ENCODE peak calls at places on chromosomes 16 and 17, in seven cellular contexts. One of them, this sample, is unnamed.

GRCh38 chr17:7634384-7634783 is 4.4 kb downstream of the SHBG start:
- DNase-seq in pancreas: no peak
- DNase-seq in cardiac fibroblast: peak
- DNase-seq in tibial artery: no peak
- DNase-seq in heart left ventricle: peak
- DNase-seq in GM12864: no peak
- DNase-seq in astrocyte of the cerebellum: no peak
- DNase-seq in this sample: peak

GRCh38 chr16:14321542-14321941 is 250.4 kb downstream of the MRTFB start:
- DNase-seq in pancreas: peak
- DNase-seq in cardiac fibroblast: no peak
- DNase-seq in tibial artery: no peak
- DNase-seq in heart left ventricle: peak
- DNase-seq in GM12864: no peak
- DNase-seq in astrocyte of the cerebellum: no peak
- DNase-seq in this sample: no peak

GRCh38 chr17:61389670-61390478 is 9.8 kb upstream of the TBX2 start:
- DNase-seq in pancreas: no peak
- DNase-seq in cardiac fibroblast: peak
- DNase-seq in tibial artery: no peak
- DNase-seq in heart left ventricle: peak
- DNase-seq in GM12864: no peak
- DNase-seq in astrocyte of the cerebellum: no peak
- DNase-seq in this sample: no peak

GRCh38 chr17:32634167-32634566 is 147.4 kb downstream of the CDK5R1 start:
- DNase-seq in pancreas: no peak
- DNase-seq in cardiac fibroblast: no peak
- DNase-seq in tibial artery: no peak
- DNase-seq in heart left ventricle: no peak
- DNase-seq in GM12864: no peak
- DNase-seq in astrocyte of the cerebellum: no peak
- DNase-seq in this sample: no peak

GRCh38 chr16:4826980-4827379 is 20.1 kb downstream of the GLYR1 start:
- DNase-seq in pancreas: peak
- DNase-seq in cardiac fibroblast: no peak
- DNase-seq in tibial artery: no peak
- DNase-seq in heart left ventricle: peak
- DNase-seq in GM12864: no peak
- DNase-seq in astrocyte of the cerebellum: no peak
- DNase-seq in this sample: no peak

GRCh38 chr17:81488276-81488860 is 24.2 kb downstream of the ACTG1 start:
- DNase-seq in pancreas: no peak
- DNase-seq in cardiac fibroblast: no peak
- DNase-seq in tibial artery: no peak
- DNase-seq in heart left ventricle: no peak
- DNase-seq in GM12864: no peak
- DNase-seq in astrocyte of the cerebellum: no peak
- DNase-seq in this sample: no peak

GRCh38 chr16:29023279-29024278 is 38.7 kb downstream of the LAT start:
- DNase-seq in pancreas: no peak
- DNase-seq in cardiac fibroblast: peak
- DNase-seq in tibial artery: no peak
- DNase-seq in heart left ventricle: no peak
- DNase-seq in GM12864: no peak
- DNase-seq in astrocyte of the cerebellum: no peak
- DNase-seq in this sample: no peak

GRCh38 chr16:85211247-85211910 is 99.1 kb upstream of the CIBAR2 start:
- DNase-seq in pancreas: no peak
- DNase-seq in cardiac fibroblast: peak
- DNase-seq in tibial artery: no peak
- DNase-seq in heart left ventricle: no peak
- DNase-seq in GM12864: no peak
- DNase-seq in astrocyte of the cerebellum: no peak
- DNase-seq in this sample: peak

GRCh38 chr16:49640606-49641005 is 215.3 kb downstream of the ZNF423 start:
- DNase-seq in pancreas: no peak
- DNase-seq in cardiac fibroblast: no peak
- DNase-seq in tibial artery: no peak
- DNase-seq in heart left ventricle: peak
- DNase-seq in GM12864: no peak
- DNase-seq in astrocyte of the cerebellum: no peak
- DNase-seq in this sample: peak

GRCh38 chr17:53797497-53797896 is 25.2 kb upstream of the KIF2B start:
- DNase-seq in pancreas: no peak
- DNase-seq in cardiac fibroblast: no peak
- DNase-seq in tibial artery: no peak
- DNase-seq in heart left ventricle: no peak
- DNase-seq in GM12864: no peak
- DNase-seq in astrocyte of the cerebellum: no peak
- DNase-seq in this sample: no peak

GRCh38 chr17:80942360-80943345 is 49.0 kb upstream of the CHMP6 start:
- DNase-seq in pancreas: peak
- DNase-seq in cardiac fibroblast: peak
- DNase-seq in tibial artery: peak
- DNase-seq in heart left ventricle: peak
- DNase-seq in GM12864: no peak
- DNase-seq in astrocyte of the cerebellum: peak
- DNase-seq in this sample: peak

GRCh38 chr17:19333132-19333440 is 29.4 kb downstream of the B9D1 start:
- DNase-seq in pancreas: no peak
- DNase-seq in cardiac fibroblast: no peak
- DNase-seq in tibial artery: no peak
- DNase-seq in heart left ventricle: no peak
- DNase-seq in GM12864: no peak
- DNase-seq in astrocyte of the cerebellum: no peak
- DNase-seq in this sample: no peak

GRCh38 chr16:75052481-75053211 is 53.8 kb downstream of the ZNRF1 start:
- DNase-seq in pancreas: no peak
- DNase-seq in cardiac fibroblast: no peak
- DNase-seq in tibial artery: no peak
- DNase-seq in heart left ventricle: no peak
- DNase-seq in GM12864: no peak
- DNase-seq in astrocyte of the cerebellum: no peak
- DNase-seq in this sample: no peak

GRCh38 chr17:39573447-39574298 is 34.0 kb downstream of the NEUROD2 start:
- DNase-seq in pancreas: peak
- DNase-seq in cardiac fibroblast: peak
- DNase-seq in tibial artery: peak
- DNase-seq in heart left ventricle: peak
- DNase-seq in GM12864: no peak
- DNase-seq in astrocyte of the cerebellum: no peak
- DNase-seq in this sample: peak

GRCh38 chr17:4641297-4642195 is at the start of gene ALOX15:
- DNase-seq in pancreas: no peak
- DNase-seq in cardiac fibroblast: no peak
- DNase-seq in tibial artery: no peak
- DNase-seq in heart left ventricle: no peak
- DNase-seq in GM12864: no peak
- DNase-seq in astrocyte of the cerebellum: no peak
- DNase-seq in this sample: no peak

GRCh38 chr17:65662166-65662565 is 100.7 kb upstream of the AXIN2 start:
- DNase-seq in pancreas: no peak
- DNase-seq in cardiac fibroblast: peak
- DNase-seq in tibial artery: no peak
- DNase-seq in heart left ventricle: no peak
- DNase-seq in GM12864: no peak
- DNase-seq in astrocyte of the cerebellum: no peak
- DNase-seq in this sample: no peak

DNA sequence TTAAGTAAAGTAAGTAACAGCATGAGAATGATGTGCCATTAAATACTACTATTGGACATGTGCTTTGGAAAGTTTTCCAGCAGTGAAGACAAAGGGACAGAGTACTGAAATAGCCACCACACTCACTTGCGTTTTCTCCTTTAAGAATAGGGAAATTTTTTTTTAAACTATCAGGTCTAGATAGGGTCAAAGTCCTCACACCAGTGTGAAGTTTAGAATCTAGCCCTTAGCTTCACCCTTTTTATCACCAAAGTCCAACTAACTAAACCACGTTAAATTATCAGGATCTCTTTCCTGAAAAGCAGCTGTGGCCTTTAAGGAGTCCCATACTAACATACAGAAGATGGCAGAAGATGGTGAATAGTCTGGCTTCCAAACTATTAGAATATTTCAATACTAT is 180.9 kb downstream of the ZNF18 start:
- DNase-seq in pancreas: no peak
- DNase-seq in cardiac fibroblast: no peak
- DNase-seq in tibial artery: no peak
- DNase-seq in heart left ventricle: no peak
- DNase-seq in GM12864: no peak
- DNase-seq in astrocyte of the cerebellum: no peak
- DNase-seq in this sample: no peak
- H3K4me3 ChIP-seq in pancreas: no peak
- H3K4me3 ChIP-seq in cardiac fibroblast: no peak
- H3K4me3 ChIP-seq in tibial artery: no peak
- H3K4me3 ChIP-seq in heart left ventricle: no peak
- H3K4me3 ChIP-seq in GM12864: no peak
- H3K4me3 ChIP-seq in astrocyte of the cerebellum: no peak
- H3K4me3 ChIP-seq in this sample: no peak

GRCh38 chr16:64626771-64627170 is 495.1 kb downstream of the CDH11 start:
- DNase-seq in pancreas: no peak
- DNase-seq in cardiac fibroblast: peak
- DNase-seq in tibial artery: no peak
- DNase-seq in heart left ventricle: no peak
- DNase-seq in GM12864: no peak
- DNase-seq in astrocyte of the cerebellum: no peak
- DNase-seq in this sample: peak

GRCh38 chr16:64621616-64622015 is 500.2 kb downstream of the CDH11 start:
- DNase-seq in pancreas: no peak
- DNase-seq in cardiac fibroblast: peak
- DNase-seq in tibial artery: no peak
- DNase-seq in heart left ventricle: no peak
- DNase-seq in GM12864: no peak
- DNase-seq in astrocyte of the cerebellum: no peak
- DNase-seq in this sample: no peak

GRCh38 chr16:64629622-64630021 is 492.2 kb downstream of the CDH11 start:
- DNase-seq in pancreas: no peak
- DNase-seq in cardiac fibroblast: peak
- DNase-seq in tibial artery: no peak
- DNase-seq in heart left ventricle: no peak
- DNase-seq in GM12864: no peak
- DNase-seq in astrocyte of the cerebellum: no peak
- DNase-seq in this sample: peak

GRCh38 chr16:64627781-64628180 is 494.1 kb downstream of the CDH11 start:
- DNase-seq in pancreas: no peak
- DNase-seq in cardiac fibroblast: no peak
- DNase-seq in tibial artery: no peak
- DNase-seq in heart left ventricle: peak
- DNase-seq in GM12864: no peak
- DNase-seq in astrocyte of the cerebellum: no peak
- DNase-seq in this sample: no peak

GRCh38 chr16:64627288-64627687 is 494.6 kb downstream of the CDH11 start:
- DNase-seq in pancreas: no peak
- DNase-seq in cardiac fibroblast: peak
- DNase-seq in tibial artery: no peak
- DNase-seq in heart left ventricle: no peak
- DNase-seq in GM12864: no peak
- DNase-seq in astrocyte of the cerebellum: no peak
- DNase-seq in this sample: no peak
- TF ChIP-seq CTCF in pancreas: no peak
- TF ChIP-seq CTCF in cardiac fibroblast: peak
- TF ChIP-seq CTCF in tibial artery: no peak
- TF ChIP-seq CTCF in heart left ventricle: no peak
- TF ChIP-seq CTCF in GM12864: no peak
- TF ChIP-seq CTCF in astrocyte of the cerebellum: no peak
- TF ChIP-seq CTCF in this sample: no peak

GRCh38 chr17:2393954-2394749 is 6.7 kb downstream of the MNT start:
- DNase-seq in pancreas: no peak
- DNase-seq in cardiac fibroblast: no peak
- DNase-seq in tibial artery: no peak
- DNase-seq in heart left ventricle: no peak
- DNase-seq in GM12864: no peak
- DNase-seq in astrocyte of the cerebellum: no peak
- DNase-seq in this sample: no peak
- H3K4me3 ChIP-seq in pancreas: peak
- H3K4me3 ChIP-seq in cardiac fibroblast: no peak
- H3K4me3 ChIP-seq in tibial artery: peak
- H3K4me3 ChIP-seq in heart left ventricle: peak
- H3K4me3 ChIP-seq in GM12864: peak
- H3K4me3 ChIP-seq in astrocyte of the cerebellum: peak
- H3K4me3 ChIP-seq in this sample: peak

GRCh38 chr17:45306623-45307022 is 10.2 kb downstream of the MAP3K14 start:
- DNase-seq in pancreas: no peak
- DNase-seq in cardiac fibroblast: no peak
- DNase-seq in tibial artery: no peak
- DNase-seq in heart left ventricle: no peak
- DNase-seq in GM12864: no peak
- DNase-seq in astrocyte of the cerebellum: no peak
- DNase-seq in this sample: no peak
- TF ChIP-seq CTCF in pancreas: no peak
- TF ChIP-seq CTCF in cardiac fibroblast: no peak
- TF ChIP-seq CTCF in tibial artery: no peak
- TF ChIP-seq CTCF in heart left ventricle: no peak
- TF ChIP-seq CTCF in GM12864: no peak
- TF ChIP-seq CTCF in astrocyte of the cerebellum: peak
- TF ChIP-seq CTCF in this sample: peak

GRCh38 chr16:70728145-70728544 is 42.3 kb upstream of the MTSS2 start:
- DNase-seq in pancreas: no peak
- DNase-seq in cardiac fibroblast: no peak
- DNase-seq in tibial artery: no peak
- DNase-seq in heart left ventricle: no peak
- DNase-seq in GM12864: no peak
- DNase-seq in astrocyte of the cerebellum: no peak
- DNase-seq in this sample: no peak

GRCh38 chr16:70730016-70730415 is 44.2 kb upstream of the MTSS2 start:
- DNase-seq in pancreas: no peak
- DNase-seq in cardiac fibroblast: no peak
- DNase-seq in tibial artery: no peak
- DNase-seq in heart left ventricle: no peak
- DNase-seq in GM12864: no peak
- DNase-seq in astrocyte of the cerebellum: no peak
- DNase-seq in this sample: no peak

GRCh38 chr16:70729292-70729691 is 43.4 kb upstream of the MTSS2 start:
- DNase-seq in pancreas: no peak
- DNase-seq in cardiac fibroblast: no peak
- DNase-seq in tibial artery: no peak
- DNase-seq in heart left ventricle: no peak
- DNase-seq in GM12864: no peak
- DNase-seq in astrocyte of the cerebellum: no peak
- DNase-seq in this sample: no peak

GRCh38 chr16:70734522-70734921 is 48.7 kb upstream of the MTSS2 start:
- DNase-seq in pancreas: no peak
- DNase-seq in cardiac fibroblast: no peak
- DNase-seq in tibial artery: no peak
- DNase-seq in heart left ventricle: no peak
- DNase-seq in GM12864: no peak
- DNase-seq in astrocyte of the cerebellum: no peak
- DNase-seq in this sample: no peak

DNA sequence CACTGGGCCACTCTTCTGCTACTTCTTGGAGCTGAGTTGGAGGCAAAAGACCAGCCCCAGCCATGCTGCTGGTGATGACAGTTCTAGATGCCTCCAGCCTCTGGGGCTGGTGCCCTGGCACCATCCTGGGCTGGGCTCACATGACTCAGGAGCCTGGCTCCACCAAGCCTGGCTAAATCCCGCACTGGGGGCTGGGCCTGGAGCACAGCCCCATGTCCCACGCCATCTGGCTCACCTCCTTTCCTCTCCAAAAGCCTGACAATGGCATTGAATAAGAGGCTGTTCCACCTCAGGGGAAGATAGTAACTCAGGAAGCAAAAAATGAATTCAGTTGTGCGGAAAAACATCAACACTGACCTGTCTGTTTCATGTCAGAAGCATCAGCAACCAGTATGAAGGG is 45.1 kb upstream of the MTSS2 start:
- DNase-seq in pancreas: no peak
- DNase-seq in cardiac fibroblast: no peak
- DNase-seq in tibial artery: no peak
- DNase-seq in heart left ventricle: peak
- DNase-seq in GM12864: no peak
- DNase-seq in astrocyte of the cerebellum: no peak
- DNase-seq in this sample: no peak
- H3K4me3 ChIP-seq in pancreas: no peak
- H3K4me3 ChIP-seq in cardiac fibroblast: no peak
- H3K4me3 ChIP-seq in tibial artery: no peak
- H3K4me3 ChIP-seq in heart left ventricle: no peak
- H3K4me3 ChIP-seq in GM12864: no peak
- H3K4me3 ChIP-seq in astrocyte of the cerebellum: no peak
- H3K4me3 ChIP-seq in this sample: no peak